ENCODE peak calls at places on chromosomes 1 and 21, in ten cellular contexts. H is NCI-H1694, G is fibroblast of lung, B is posterior cingulate gyrus, P is globus pallidus, J is RWPE2, M is AG08395, R is NCI-H1092 treated with DMSO at 0.1 percent for 48 hours, O is GM04503, Y is NCI-H1436. D is an unnamed sample.

GRCh38 chr1:173164686-173165085 is 42.4 kb downstream of the TNFSF4 start:
- DNase-seq in J (no peak), G (no peak), R (no peak), P (no peak), Y (no peak), B (no peak), O (no peak), M (no peak), H (no peak), D (no peak)

GRCh38 chr1:26710811-26711210 is 15.0 kb downstream of the ARID1A start:
- DNase-seq in J (no peak), P (no peak), M (no peak), H (no peak), O (no peak), Y (no peak), B (no peak), G (no peak), R (no peak), D (no peak)

GRCh38 chr21:35738342-35738961 is 321.9 kb downstream of the SETD4 start:
- DNase-seq in Y (no peak), B (no peak), H (no peak), R (peak), P (no peak), G (peak), M (peak), J (no peak), O (no peak), D (no peak)

GRCh38 chr21:16419188-16419874 is 689.5 kb downstream of the USP25 start:
- DNase-seq in R (peak), M (peak), H (no peak), P (peak), G (peak), J (no peak), B (peak), Y (peak), O (no peak), D (no peak)

GRCh38 chr1:52365091-52365745 is 787 bp downstream of the CC2D1B start:
- DNase-seq in M (peak), P (peak), O (peak), R (peak), B (no peak), J (no peak), G (peak), Y (no peak), H (no peak), D (peak)

GRCh38 chr1:47179023-47179987 is 10.5 kb downstream of the PDZK1IP1 start:
- DNase-seq in B (peak), Y (peak), G (peak), M (peak), J (peak), R (peak), O (peak), H (peak), P (peak), D (peak)

GRCh38 chr1:27152829-27153548 is 1.9 kb downstream of the SLC9A1 start:
- DNase-seq in R (no peak), Y (no peak), J (no peak), H (no peak), P (no peak), G (no peak), O (no peak), M (no peak), B (no peak), D (no peak)

GRCh38 chr1:50493710-50494109 is 70.5 kb upstream of the DMRTA2 start:
- DNase-seq in B (no peak), O (no peak), J (no peak), Y (no peak), P (no peak), R (peak), M (no peak), G (no peak), H (no peak), D (no peak)

GRCh38 chr1:219542828-219543518 is 69.9 kb downstream of the ZC3H11B start:
- DNase-seq in P (no peak), B (no peak), O (no peak), R (no peak), G (peak), Y (no peak), M (peak), H (no peak), J (no peak), D (no peak)

GRCh38 chr1:54278941-54279422 is 79.0 kb downstream of the MRPL37 start:
- DNase-seq in M (peak), O (peak), G (peak), H (no peak), B (no peak), R (no peak), J (no peak), P (no peak), Y (no peak), D (no peak)

GRCh38 chr1:26537951-26538352 is 8.4 kb downstream of the RPS6KA1 start:
- DNase-seq in H (no peak), R (no peak), G (peak), P (peak), O (no peak), B (peak), M (peak), J (no peak), Y (no peak), D (peak)

GRCh38 chr1:107140703-107141490 is at the start of gene NTNG1:
- DNase-seq in P (no peak), G (peak), Y (no peak), R (no peak), B (peak), H (no peak), O (no peak), J (no peak), M (no peak), D (peak)

GRCh38 chr1:19033926-19034680 is 77.6 kb upstream of the IFFO2 start:
- DNase-seq in G (peak), P (no peak), O (peak), M (peak), B (no peak), J (peak), Y (no peak), R (no peak), H (no peak), D (peak)

GRCh38 chr1:57471995-57472394 is 48.1 kb upstream of the DAB1 start:
- DNase-seq in H (no peak), M (no peak), J (no peak), P (no peak), G (no peak), O (no peak), B (no peak), Y (no peak), R (no peak), D (no peak)

GRCh38 chr1:178489399-178489798 is 7.4 kb downstream of the CLEC20A start:
- DNase-seq in H (no peak), J (no peak), B (no peak), R (no peak), Y (no peak), O (no peak), G (no peak), M (no peak), P (no peak), D (peak)

GRCh38 chr21:35720065-35720810 is 340.1 kb downstream of the SETD4 start:
- DNase-seq in R (no peak), B (no peak), H (no peak), J (no peak), Y (no peak), G (no peak), M (no peak), O (no peak), P (peak), D (no peak)

GRCh38 chr21:38258803-38259485 is 2.2 kb downstream of the KCNJ15 start:
- DNase-seq in R (no peak), O (no peak), Y (no peak), M (no peak), H (no peak), P (no peak), G (peak), J (no peak), B (no peak), D (no peak)

GRCh38 chr1:15684468-15685283 is 556 bp downstream of the PLEKHM2 start:
- DNase-seq in B (no peak), H (no peak), G (peak), R (peak), O (no peak), M (peak), J (no peak), P (no peak), Y (no peak), D (peak)

GRCh38 chr1:206828765-206829164 is 36.7 kb upstream of the IL20 start:
- DNase-seq in Y (no peak), M (no peak), O (no peak), R (no peak), B (no peak), G (no peak), J (no peak), H (no peak), P (no peak), D (no peak)

GRCh38 chr1:185367218-185367617 is 50.2 kb upstream of the IVNS1ABP start:
- DNase-seq in P (no peak), J (no peak), H (no peak), O (no peak), R (no peak), Y (no peak), G (no peak), B (no peak), M (no peak), D (no peak)

GRCh38 chr1:109385417-109385816 is 12.3 kb downstream of the SORT1 start:
- DNase-seq in Y (peak), J (no peak), H (peak), R (peak), O (no peak), B (peak), M (no peak), P (peak), G (no peak), D (no peak)

GRCh38 chr1:34163792-34164509 is 1.1 kb downstream of the CSMD2 start:
- DNase-seq in M (peak), O (no peak), B (peak), P (peak), G (peak), J (no peak), H (no peak), R (peak), Y (no peak), D (peak)

GRCh38 chr21:35635261-35635660 is 425.1 kb downstream of the SETD4 start:
- DNase-seq in Y (no peak), M (peak), J (no peak), G (peak), P (no peak), H (no peak), R (no peak), B (no peak), O (peak), D (no peak)

GRCh38 chr1:58288624-58289142 is 257.8 kb downstream of the OMA1 start:
- DNase-seq in G (no peak), Y (no peak), R (no peak), O (no peak), J (no peak), B (no peak), M (no peak), P (no peak), H (no peak), D (no peak)

GRCh38 chr1:9827558-9828185 is 3.9 kb upstream of the CLSTN1 start:
- DNase-seq in Y (no peak), P (no peak), R (no peak), J (peak), O (no peak), H (no peak), G (no peak), B (no peak), M (no peak), D (peak)

GRCh38 chr1:156160744-156161181 is 7.4 kb downstream of the SEMA4A start:
- DNase-seq in M (peak), H (no peak), R (peak), B (peak), Y (no peak), P (peak), O (no peak), J (no peak), G (peak), D (peak)